ENCODE peak calls at places on chromosome 7, in nine cellular contexts. Y is colonic mucosa; S is T-helper 9 cell; U is NCI-H69; C is CD4-positive, alpha-beta memory T cell; Q is stimulated activated CD4-positive, alpha-beta T cell treated with anti-CD3 and anti-CD28 coated beads, Interleukin-2, amount 100 ng/mL, for 48 hours; O is EL; V is right atrium auricular region; W is B cell. T is an unnamed sample.

GRCh38 chr7:159172314-159172892 is 27.7 kb upstream of the VIPR2 start:
- DNase-seq in W (no peak), S (no peak), U (no peak), O (no peak), V (no peak), C (no peak), Y (no peak), Q (no peak), T (no peak)

GRCh38 chr7:112021348-112022044 is 184.7 kb downstream of the DOCK4 start:
- DNase-seq in C (no peak), V (no peak), Q (no peak), U (no peak), S (no peak), W (no peak), Y (no peak), O (no peak), T (no peak)

GRCh38 chr7:36820527-36821170 is 96.4 kb upstream of the AOAH start:
- DNase-seq in V (no peak), S (no peak), C (no peak), O (peak), U (no peak), Q (no peak), W (no peak), Y (no peak), T (no peak)

GRCh38 chr7:41508755-41509154 is 194.1 kb downstream of the INHBA start:
- DNase-seq in O (peak), V (no peak), Q (no peak), Y (no peak), S (no peak), C (no peak), W (no peak), U (no peak), T (no peak)

GRCh38 chr7:1894313-1894900 is 224.3 kb downstream of the ELFN1 start:
- DNase-seq in W (no peak), V (no peak), C (no peak), S (no peak), O (no peak), U (no peak), Y (no peak), Q (no peak), T (no peak)

GRCh38 chr7:112546723-112547513 is 66.1 kb downstream of the LSMEM1 start:
- DNase-seq in V (no peak), S (no peak), Q (no peak), W (no peak), C (no peak), U (peak), Y (no peak), O (peak), T (no peak)

GRCh38 chr7:148686312-148686937 is 12.3 kb upstream of the CUL1 start:
- DNase-seq in U (peak), W (no peak), O (no peak), V (no peak), S (no peak), C (no peak), Y (no peak), Q (no peak), T (no peak)

GRCh38 chr7:96501318-96501717 is 179.4 kb upstream of the SLC25A13 start:
- DNase-seq in Y (no peak), Q (no peak), W (no peak), U (no peak), C (no peak), O (no peak), S (no peak), V (no peak), T (no peak)

GRCh38 chr7:149223176-149223575 is 16.3 kb upstream of the ZNF212 start:
- DNase-seq in Q (no peak), S (no peak), W (no peak), V (no peak), Y (no peak), U (no peak), C (no peak), O (no peak), T (no peak)

GRCh38 chr7:149716007-149716931 is 57.1 kb downstream of the ZNF467 start:
- DNase-seq in W (no peak), O (no peak), Y (no peak), S (no peak), U (peak), C (no peak), V (peak), Q (no peak), T (no peak)

GRCh38 chr7:30172451-30172850 is 37.7 kb downstream of the MTURN start:
- DNase-seq in Q (no peak), W (no peak), U (peak), Y (no peak), V (no peak), C (no peak), S (no peak), O (peak), T (no peak)

GRCh38 chr7:149834601-149835000 is 3.6 kb upstream of the ZNF862 start:
- DNase-seq in Q (no peak), U (no peak), O (no peak), S (no peak), C (no peak), Y (no peak), W (no peak), V (no peak), T (no peak)

GRCh38 chr7:128405345-128406146 is 4.2 kb downstream of the IMPDH1 start:
- DNase-seq in U (peak), W (peak), V (no peak), Y (peak), S (peak), Q (peak), O (peak), C (peak), T (peak)

GRCh38 chr7:85823379-85823778 is 636.5 kb upstream of the SEMA3D start:
- DNase-seq in C (no peak), Y (no peak), U (no peak), V (no peak), O (no peak), Q (no peak), W (no peak), S (no peak), T (no peak)

GRCh38 chr7:123210986-123211385 is 11.2 kb upstream of the SLC13A1 start:
- DNase-seq in S (no peak), U (no peak), C (no peak), Y (no peak), O (no peak), Q (no peak), V (no peak), W (no peak), T (no peak)

GRCh38 chr7:76225379-76225778 is 23.7 kb downstream of the SRRM3 start:
- DNase-seq in V (no peak), O (peak), Q (peak), C (no peak), U (no peak), W (no peak), S (no peak), Y (no peak), T (peak)

GRCh38 chr7:119664601-119665000 is 608.4 kb upstream of the KCND2 start:
- DNase-seq in Q (no peak), U (no peak), Y (no peak), V (no peak), C (no peak), S (no peak), O (peak), W (no peak), T (no peak)

GRCh38 chr7:46210467-46210866 is 289.4 kb upstream of the IGFBP3 start:
- DNase-seq in Q (no peak), U (no peak), C (no peak), Y (no peak), O (peak), V (no peak), W (no peak), S (no peak), T (no peak)

GRCh38 chr7:99308461-99309074 is 17.1 kb upstream of the ARPC1A start:
- DNase-seq in O (peak), S (no peak), C (no peak), Q (no peak), U (no peak), W (no peak), Y (no peak), V (no peak), T (no peak)

GRCh38 chr7:101519324-101520017 is 109.6 kb downstream of the MYL10 start:
- DNase-seq in U (peak), S (no peak), Y (no peak), V (no peak), C (no peak), O (peak), Q (no peak), W (no peak), T (no peak)

GRCh38 chr7:80711521-80711920 is 73.1 kb downstream of the CD36 start:
- DNase-seq in W (no peak), U (peak), O (peak), V (no peak), Q (no peak), S (no peak), C (no peak), Y (no peak), T (no peak)

GRCh38 chr7:45985902-45986301 is 64.8 kb upstream of the IGFBP3 start:
- DNase-seq in V (no peak), Y (no peak), S (no peak), O (peak), U (no peak), C (no peak), Q (no peak), W (no peak), T (no peak)

GRCh38 chr7:37853468-37853867 is 5.1 kb downstream of the NME8 start:
- DNase-seq in S (no peak), W (no peak), C (no peak), V (no peak), Y (no peak), U (peak), Q (no peak), O (no peak), T (no peak)

GRCh38 chr7:14973712-14974428 is 71.3 kb upstream of the DGKB start:
- DNase-seq in O (no peak), C (no peak), W (no peak), Y (no peak), S (no peak), V (no peak), U (peak), Q (no peak), T (no peak)

GRCh38 chr7:35342786-35343185 is 88.9 kb upstream of the TBX20 start:
- DNase-seq in W (no peak), S (no peak), C (no peak), V (no peak), Q (no peak), O (no peak), U (no peak), Y (no peak), T (no peak)

GRCh38 chr7:40393660-40394059 is 258.9 kb downstream of the SUGCT start:
- DNase-seq in Y (no peak), Q (no peak), V (no peak), U (no peak), C (no peak), W (no peak), S (no peak), O (no peak), T (no peak)

GRCh38 chr7:55255501-55256445 is 109.4 kb upstream of the LANCL2 start:
- DNase-seq in V (peak), Q (peak), Y (peak), O (peak), C (peak), W (peak), S (peak), U (peak), T (peak)

GRCh38 chr7:77327932-77328628 is 88.1 kb downstream of the GSAP start:
- DNase-seq in O (peak), Q (no peak), V (no peak), Y (no peak), S (no peak), U (peak), C (peak), W (no peak), T (no peak)

GRCh38 chr7:129829677-129830631 is 122.8 kb downstream of the UBE2H start:
- DNase-seq in S (peak), V (no peak), C (peak), U (peak), W (peak), Y (peak), O (peak), Q (peak), T (peak)

GRCh38 chr7:112361154-112361553 is 89.1 kb upstream of the IFRD1 start:
- DNase-seq in V (no peak), U (peak), C (no peak), S (no peak), W (no peak), O (no peak), Y (no peak), Q (no peak), T (no peak)

GRCh38 chr7:28423919-28424514 is 11.7 kb downstream of the CREB5 start:
- DNase-seq in V (no peak), C (no peak), Q (no peak), Y (no peak), S (no peak), U (no peak), O (no peak), W (no peak), T (no peak)

GRCh38 chr7:88366845-88367244 is 60.2 kb upstream of the STEAP4 start:
- DNase-seq in C (no peak), Y (no peak), Q (no peak), V (no peak), S (no peak), U (no peak), O (no peak), W (no peak), T (no peak)

GRCh38 chr7:80429186-80429585 is 82.7 kb downstream of the GNAT3 start:
- DNase-seq in U (no peak), O (no peak), V (no peak), Q (no peak), C (no peak), S (no peak), W (no peak), Y (no peak), T (no peak)

GRCh38 chr7:133691727-133692450 is 435.3 kb upstream of the LRGUK start:
- DNase-seq in W (no peak), S (no peak), C (no peak), Y (no peak), V (no peak), U (no peak), Q (no peak), O (no peak), T (no peak)

GRCh38 chr7:1823376-1824150 is 153.5 kb downstream of the ELFN1 start:
- DNase-seq in V (no peak), Y (no peak), C (no peak), W (no peak), S (no peak), U (no peak), O (no peak), Q (no peak), T (no peak)

GRCh38 chr7:48098846-48099245 is 9.8 kb downstream of the UPP1 start:
- DNase-seq in Y (no peak), U (no peak), C (no peak), Q (no peak), W (no peak), S (no peak), O (no peak), V (no peak), T (no peak)

GRCh38 chr7:89401690-89402089 is 606.2 kb upstream of the TEX47 start:
- DNase-seq in V (no peak), S (no peak), C (no peak), W (no peak), U (no peak), Q (no peak), O (no peak), Y (no peak), T (no peak)

GRCh38 chr7:105808703-105809590 is 67.5 kb downstream of the ATXN7L1 start:
- DNase-seq in S (peak), Q (peak), O (peak), C (peak), Y (peak), U (no peak), V (no peak), W (peak), T (peak)

GRCh38 chr7:151275813-151276577 is 27.5 kb upstream of the SMARCD3 start:
- DNase-seq in S (no peak), Y (no peak), Q (no peak), U (peak), C (no peak), W (no peak), O (no peak), V (no peak), T (no peak)

GRCh38 chr7:133912916-133913697 is 214.0 kb upstream of the LRGUK start:
- DNase-seq in Y (no peak), S (no peak), V (no peak), W (no peak), C (no peak), Q (no peak), O (peak), U (peak), T (no peak)

T was measured in T-helper 17 cell.